ENCODE peak calls at places on chromosomes 5 and 9, in four cellular contexts. H, M, Y and L are unnamed samples.

GRCh38 chr5:443239-444151 is 519 bp downstream of the EXOC3 start:
- DNase-seq in H (no peak), M (peak; percentile 25), Y (no peak), L (peak; percentile 73)

GRCh38 chr5:61731946-61732314 is 399.9 kb downstream of the ZSWIM6 start:
- DNase-seq in H (no peak), M (no peak), Y (no peak), L (no peak)

GRCh38 chr5:133761606-133762005 is 149.3 kb upstream of the FSTL4 start:
- DNase-seq in H (no peak), M (no peak), Y (no peak), L (no peak)

GRCh38 chr9:135925496-135926133 is 18.3 kb upstream of the CAMSAP1 start:
- DNase-seq in H (no peak), M (no peak), Y (no peak), L (no peak)

GRCh38 chr5:82019342-82020138 is 47.7 kb downstream of the ATG10 start:
- DNase-seq in H (no peak), M (no peak), Y (no peak), L (no peak)

GRCh38 chr9:120735415-120736126 is 21.3 kb upstream of the MEGF9 start:
- DNase-seq in H (no peak), M (no peak), Y (no peak), L (no peak)

GRCh38 chr9:87503970-87504369 is 6.3 kb downstream of the DAPK1 start:
- DNase-seq in H (no peak), M (no peak), Y (no peak), L (no peak)

GRCh38 chr5:74916831-74917710 is 50.9 kb upstream of the FAM169A start:
- DNase-seq in H (no peak), M (no peak), Y (no peak), L (no peak)

GRCh38 chr5:68953151-68953884 is 140.5 kb upstream of the SLC30A5 start:
- DNase-seq in H (peak; percentile 38), M (no peak), Y (no peak), L (no peak)

GRCh38 chr9:34651876-34652602 is at the start of gene IL11RA:
- DNase-seq in H (peak; percentile 91), M (peak; percentile 90), Y (peak; percentile 90), L (peak; percentile 67)

GRCh38 chr9:7536310-7536939 is 263.2 kb downstream of the DMAC1 start:
- DNase-seq in H (no peak), M (peak; percentile 57), Y (peak; percentile 12), L (peak; percentile 9)

DNA sequence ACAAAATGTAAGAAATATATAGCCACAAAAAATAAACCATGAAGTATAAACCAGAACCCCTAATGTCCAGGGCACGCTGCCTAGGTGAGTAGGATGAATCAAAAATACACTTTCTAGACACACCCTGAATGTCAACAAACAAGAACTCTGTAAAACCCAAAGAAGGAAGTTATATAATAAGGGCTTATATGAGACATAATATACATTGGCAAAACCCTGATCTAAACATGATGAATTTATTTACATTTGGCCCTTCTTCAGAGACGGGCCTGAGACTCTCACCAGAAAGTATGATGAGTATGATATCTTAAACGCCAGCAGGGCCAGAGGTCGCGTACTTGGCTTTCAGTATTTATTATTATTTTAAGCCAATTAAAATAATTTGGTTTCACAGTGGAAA is 125.1 kb upstream of the FST start:
- DNase-seq in H (no peak), M (no peak), Y (no peak), L (no peak)
- TF ChIP-seq POLR2A in H (no peak), M (no peak), Y (no peak), L (no peak)

DNA sequence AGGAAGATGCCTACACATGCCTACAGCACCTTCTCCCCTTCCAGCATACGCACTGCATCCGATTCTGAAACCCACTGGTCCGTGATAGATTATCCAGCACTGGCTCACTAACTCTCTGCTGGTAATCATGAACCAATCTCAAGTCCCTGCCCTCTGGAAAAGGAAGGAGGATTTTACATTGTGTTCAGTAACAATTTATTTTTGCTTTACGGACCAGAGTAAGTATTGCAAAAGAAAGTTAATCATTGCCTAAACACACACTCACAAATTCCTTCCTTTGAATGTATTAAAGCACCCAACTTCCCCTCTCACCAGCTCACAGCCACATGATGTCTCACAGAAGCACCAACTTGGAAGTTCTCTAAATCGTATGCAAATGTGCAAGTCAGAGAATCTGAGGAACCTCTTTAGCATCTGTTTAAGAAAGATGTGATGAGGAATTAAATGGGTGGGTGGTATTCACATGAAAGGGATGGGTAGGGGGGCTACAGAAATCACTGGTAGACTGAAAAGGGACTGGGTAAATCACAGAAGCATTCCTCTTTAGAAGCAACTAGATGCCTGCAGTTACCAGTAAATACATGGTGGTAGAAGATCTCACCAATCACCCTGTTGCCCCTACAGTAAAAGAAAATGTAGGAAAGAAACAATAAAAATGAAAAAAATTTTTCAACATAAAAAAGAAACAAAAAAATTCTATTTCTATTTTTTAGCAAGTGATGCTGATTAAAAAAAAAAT is 8.4 kb downstream of the GNAQ start:
- DNase-seq in H (no peak), M (no peak), Y (no peak), L (no peak)
- TF ChIP-seq POLR2A in H (no peak), M (peak; percentile 45), Y (no peak), L (no peak)

GRCh38 chr5:173885481-173886010 is 2.6 kb upstream of the CPEB4 start:
- DNase-seq in H (no peak), M (peak; percentile 68), Y (no peak), L (no peak)

GRCh38 chr5:173886157-173886556 is 2.0 kb upstream of the CPEB4 start:
- DNase-seq in H (no peak), M (no peak), Y (no peak), L (no peak)

GRCh38 chr5:173890195-173890951 is 2.2 kb downstream of the CPEB4 start:
- DNase-seq in H (no peak), M (no peak), Y (peak; percentile 44), L (no peak)

GRCh38 chr5:173888473-173889135 is 455 bp downstream of the CPEB4 start:
- DNase-seq in H (no peak), M (peak; percentile 35), Y (peak; percentile 54), L (no peak)

DNA sequence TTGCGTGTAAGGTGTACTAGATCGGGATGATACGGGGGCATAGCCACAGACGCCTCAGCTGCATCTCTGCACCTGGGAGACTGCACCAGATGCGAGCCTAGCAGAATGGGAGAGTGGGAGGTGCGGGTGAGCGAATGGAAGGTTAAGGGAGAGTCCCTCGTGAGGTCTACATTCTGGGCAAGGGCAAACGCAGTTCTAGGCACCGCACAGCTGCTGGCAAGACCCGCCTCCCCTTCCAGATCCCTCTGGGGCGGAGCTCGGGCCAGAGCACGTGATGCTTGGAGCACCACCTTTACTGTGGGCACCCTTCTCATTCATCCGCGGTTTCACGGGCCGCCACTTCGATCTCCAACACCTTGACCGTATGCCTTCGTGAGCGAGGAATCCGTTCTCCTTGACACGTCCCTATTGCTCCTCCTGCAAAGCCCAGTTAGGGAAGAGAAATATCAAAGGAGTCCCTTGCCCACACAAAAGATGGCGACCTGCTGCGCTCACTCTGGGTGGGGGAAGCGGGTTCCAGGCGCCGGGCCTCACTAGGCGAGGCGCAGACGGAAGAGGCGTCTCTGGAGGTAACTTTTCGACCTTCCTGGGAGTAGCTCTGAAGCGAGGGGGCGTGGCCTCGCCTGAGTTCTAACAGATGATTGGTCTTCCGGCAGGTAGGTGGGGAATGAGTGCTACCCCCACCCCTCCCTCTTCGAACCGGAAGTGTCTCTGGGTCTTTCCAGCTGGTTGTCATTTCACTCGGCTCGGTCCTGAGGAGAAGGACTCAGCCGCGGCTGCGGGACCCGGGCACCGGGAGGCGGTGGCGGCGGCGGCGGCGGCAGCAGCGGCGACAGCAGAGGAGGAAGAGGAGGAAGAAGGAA is at the start of gene CPEB4:
- DNase-seq in H (peak; percentile 98), M (peak; percentile 99), Y (peak; percentile 98), L (peak; percentile 98)
- TF ChIP-seq POLR2A in H (peak; percentile 98), M (peak; percentile 98), Y (peak; percentile 90), L (peak; percentile 96)

DNA sequence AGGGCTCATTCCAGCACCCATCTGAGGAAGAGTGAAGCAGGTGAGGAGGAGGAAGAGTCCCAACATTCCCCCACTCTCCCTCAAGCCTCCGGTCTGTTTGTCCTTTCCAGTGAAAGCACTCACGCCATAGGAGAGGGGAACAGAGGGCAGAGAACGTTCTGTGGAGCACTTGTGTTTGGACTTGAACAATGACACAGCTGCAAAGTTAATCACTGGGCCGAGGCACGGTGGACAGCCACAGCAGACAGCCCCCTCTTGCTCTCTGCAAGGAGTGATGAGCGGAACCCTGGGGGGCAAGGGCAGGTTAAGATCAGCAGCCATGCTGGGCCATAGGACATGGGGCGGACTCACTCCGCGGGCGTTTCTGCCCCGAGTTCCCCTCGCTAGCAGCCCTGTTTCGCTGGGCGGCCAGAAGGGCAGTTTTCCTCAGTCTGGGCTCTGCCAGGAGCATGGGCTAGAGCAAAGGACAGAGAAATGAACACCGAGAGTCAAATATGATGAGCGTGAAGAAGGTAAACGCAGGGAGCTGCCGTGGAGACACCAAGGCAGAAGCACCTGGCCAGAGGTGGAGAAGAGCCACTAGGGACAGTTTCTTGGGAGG is 185.7 kb downstream of the GAPVD1 start:
- DNase-seq in H (no peak), M (no peak), Y (no peak), L (no peak)
- TF ChIP-seq POLR2A in H (no peak), M (no peak), Y (no peak), L (no peak)

DNA sequence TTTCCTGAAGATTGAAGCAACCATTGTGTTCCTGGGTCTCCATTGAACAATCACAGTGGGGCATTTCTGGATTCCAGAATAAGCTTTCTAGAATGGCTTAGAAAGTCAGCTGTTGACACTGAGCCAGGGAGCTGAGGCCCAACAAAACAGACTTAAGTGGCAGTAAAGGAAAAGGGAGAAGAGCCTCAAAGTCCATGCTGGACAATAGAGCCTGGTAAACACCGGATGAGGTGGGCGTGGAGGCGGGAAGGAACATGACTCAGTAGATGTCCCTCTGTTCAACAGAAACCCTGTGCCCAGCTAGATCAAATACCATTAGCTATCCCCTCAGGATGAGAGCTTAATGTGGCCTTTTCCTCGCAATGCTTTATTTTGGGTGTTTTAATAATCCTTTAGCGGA is 14.7 kb downstream of the SPARC start:
- DNase-seq in H (no peak), M (peak; percentile 32), Y (no peak), L (no peak)
- TF ChIP-seq POLR2A in H (peak; percentile 28), M (no peak), Y (no peak), L (no peak)

DNA sequence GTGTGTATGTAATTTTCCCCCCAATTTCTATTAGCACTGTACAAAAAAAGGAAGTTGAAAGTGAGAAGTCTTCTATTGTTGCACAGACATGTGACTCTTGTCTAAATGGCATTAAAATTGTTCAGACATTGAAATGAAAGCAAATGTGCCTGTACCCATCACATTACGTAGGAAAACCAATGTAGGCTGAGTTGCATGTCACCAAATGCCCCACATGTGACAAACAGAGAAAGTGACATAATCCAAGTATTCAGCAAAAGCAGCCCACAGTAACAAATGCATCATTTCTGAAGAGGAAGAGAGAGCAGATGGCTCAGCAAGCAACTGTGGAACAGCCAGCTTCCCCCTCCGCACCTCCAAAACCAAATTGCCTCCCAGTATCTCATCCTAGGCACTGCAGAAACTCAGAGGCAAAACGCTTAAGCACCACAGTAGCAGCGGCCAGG is 161.5 kb upstream of the NR4A3 start:
- DNase-seq in H (no peak), M (no peak), Y (no peak), L (no peak)
- TF ChIP-seq POLR2A in H (no peak), M (no peak), Y (no peak), L (no peak)

GRCh38 chr5:65035212-65036206 is 266.8 kb downstream of the CWC27 start:
- DNase-seq in H (peak; percentile 90), M (peak; percentile 88), Y (peak; percentile 93), L (peak; percentile 92)
- TF ChIP-seq POLR2A in H (peak; percentile 23), M (no peak), Y (peak; percentile 50), L (peak; percentile 69)

GRCh38 chr5:180816608-180817534 is 14.3 kb upstream of the MGAT1 start:
- DNase-seq in H (peak; percentile 63), M (no peak), Y (peak; percentile 65), L (no peak)
- TF ChIP-seq POLR2A in H (no peak), M (no peak), Y (no peak), L (no peak)